ENCODE peak calls at places on chromosomes 13 and 19, in five cellular contexts. G is astrocyte, D is AG10803, I is T1000, Q is smooth muscle cell of the brain vasculature. P is an unnamed sample.

GRCh38 chr19:47221890-47222289 is 9.1 kb downstream of the BBC3 start:
- DNase-seq in G (no peak), D (no peak), I (no peak), Q (no peak), P (no peak)

GRCh38 chr19:752652-753517 is 2.0 kb downstream of the MISP start:
- DNase-seq in G (peak; percentile 79), D (peak; percentile 83), I (peak; percentile 80), Q (peak; percentile 75), P (peak; percentile 88)

GRCh38 chr13:92365904-92366303 is 860.7 kb upstream of the GPC6 start:
- DNase-seq in G (no peak), D (no peak), I (no peak), Q (no peak), P (no peak)

GRCh38 chr13:92991687-92992086 is 234.9 kb upstream of the GPC6 start:
- DNase-seq in G (peak; percentile 57), D (peak; percentile 9), I (no peak), Q (no peak), P (no peak)

GRCh38 chr19:33819875-33820781 is 23.5 kb downstream of the KCTD15 start:
- DNase-seq in G (peak; percentile 45), D (peak; percentile 83), I (peak; percentile 31), Q (no peak), P (peak; percentile 79)

GRCh38 chr19:40658031-40658430 is 32.4 kb downstream of the NUMBL start:
- DNase-seq in G (no peak), D (no peak), I (no peak), Q (no peak), P (no peak)

GRCh38 chr19:45973564-45974338 is at the start of gene NOVA2:
- DNase-seq in G (peak; percentile 64), D (peak; percentile 26), I (no peak), Q (no peak), P (no peak)

GRCh38 chr13:109840201-109840892 is 54.0 kb upstream of the IRS2 start:
- DNase-seq in G (peak; percentile 75), D (peak; percentile 88), I (peak; percentile 72), Q (no peak), P (peak; percentile 51)

GRCh38 chr19:10995926-10996600 is 35.2 kb downstream of the SMARCA4 start:
- DNase-seq in G (no peak), D (no peak), I (no peak), Q (no peak), P (no peak)

GRCh38 chr13:30720470-30720869 is 14.9 kb upstream of the ALOX5AP start:
- DNase-seq in G (no peak), D (peak; percentile 70), I (no peak), Q (no peak), P (no peak)

GRCh38 chr19:45782820-45783785 is 813 bp upstream of the DMPK start:
- DNase-seq in G (peak; percentile 52), D (peak; percentile 78), I (peak; percentile 62), Q (no peak), P (no peak)

GRCh38 chr19:23392706-23393105 is 2.6 kb downstream of the ZNF91 start:
- DNase-seq in G (peak; percentile 14), D (no peak), I (no peak), Q (no peak), P (no peak)

GRCh38 chr19:57334191-57334590 is 13.9 kb downstream of the ZNF543 start:
- DNase-seq in G (no peak), D (peak; percentile 12), I (no peak), Q (no peak), P (peak; percentile 87)